ENCODE peak calls at places on chromosomes 13 and 19, in nine cellular contexts. U is left ventricle myocardium inferior; A is RWPE1; S is body of pancreas; Y is naive thymus-derived CD8-positive, alpha-beta T cell; H is endothelial cell; M is NCI-H1105 treated with DMSO at 0.1 percent for 48 hours; D is breast epithelium; C is neural crest cell. Q is an unnamed sample.

GRCh38 chr13:89401209-89401810 is 1730.1 kb downstream of the SLITRK5 start:
- DNase-seq in U (no peak), A (peak), S (no peak), Y (no peak), H (no peak), M (no peak), D (no peak), C (no peak), Q (no peak)

GRCh38 chr19:53394522-53394973 is 401 bp upstream of the ZNF765 start:
- DNase-seq in U (peak), A (no peak), S (peak), Y (no peak), H (peak), M (no peak), D (peak), C (no peak), Q (no peak)

GRCh38 chr19:16035601-16036297 is 40.5 kb upstream of the TPM4 start:
- DNase-seq in U (no peak), A (no peak), S (no peak), Y (no peak), H (no peak), M (no peak), D (no peak), C (no peak), Q (no peak)

GRCh38 chr19:3979289-3979673 is 6.0 kb downstream of the EEF2 start:
- DNase-seq in U (no peak), A (no peak), S (peak), Y (no peak), H (no peak), M (no peak), D (peak), C (no peak), Q (peak)

GRCh38 chr19:6737284-6737872 is at the start of gene GPR108:
- DNase-seq in U (peak), A (peak), S (peak), Y (peak), H (peak), M (peak), D (peak), C (peak), Q (peak)

GRCh38 chr19:8311461-8312260 is 3.5 kb upstream of the CD320 start:
- DNase-seq in U (peak), A (no peak), S (no peak), Y (no peak), H (peak), M (peak), D (no peak), C (no peak), Q (no peak)

GRCh38 chr19:38265213-38265861 is 964 bp downstream of the SPINT2 start:
- DNase-seq in U (no peak), A (peak), S (peak), Y (peak), H (no peak), M (no peak), D (peak), C (no peak), Q (no peak)

GRCh38 chr19:50257141-50257540 is 53.7 kb downstream of the MYH14 start:
- DNase-seq in U (no peak), A (no peak), S (no peak), Y (no peak), H (no peak), M (no peak), D (no peak), C (no peak), Q (no peak)

GRCh38 chr13:114318624-114319023 is 4.3 kb downstream of the CHAMP1 start:
- DNase-seq in U (no peak), A (no peak), S (no peak), Y (no peak), H (no peak), M (no peak), D (no peak), C (no peak), Q (no peak)

GRCh38 chr19:18284710-18285430 is 3.4 kb upstream of the JUND start:
- DNase-seq in U (no peak), A (no peak), S (no peak), Y (peak), H (no peak), M (no peak), D (no peak), C (no peak), Q (no peak)

GRCh38 chr13:80336335-80336734 is 4.6 kb downstream of the SPRY2 start:
- DNase-seq in U (no peak), A (no peak), S (no peak), Y (no peak), H (no peak), M (no peak), D (no peak), C (no peak), Q (no peak)

GRCh38 chr13:90493667-90494066 is 853.8 kb upstream of the MIR17HG start:
- DNase-seq in U (no peak), A (no peak), S (no peak), Y (no peak), H (no peak), M (no peak), D (no peak), C (no peak), Q (no peak)